ENCODE peak calls at places on chromosomes 7 and 10, in nine cellular contexts. M, P, G, S, D, J, F, Z and I are unnamed samples.

GRCh38 chr7:50793115-50793946 is 10.6 kb upstream of the GRB10 start:
- DNase-seq in J (no peak), Z (no peak), S (peak; percentile 70), G (peak; percentile 62), D (peak; percentile 63), F (peak; percentile 34), M (peak; percentile 73), P (peak; percentile 33), I (peak; percentile 63)

GRCh38 chr7:2099036-2099957 is 133.4 kb downstream of the MAD1L1 start:
- DNase-seq in M (no peak), G (no peak), F (peak; percentile 44), J (no peak), Z (no peak), S (no peak), P (no peak), D (no peak), I (no peak)

GRCh38 chr10:23359692-23360380 is 15.2 kb upstream of the C10orf67 start:
- DNase-seq in D (no peak), P (no peak), J (no peak), Z (no peak), G (no peak), F (no peak), M (no peak), S (no peak), I (no peak)

GRCh38 chr7:12423355-12423994 is 19.8 kb upstream of the VWDE start:
- DNase-seq in J (no peak), P (no peak), Z (no peak), M (no peak), G (no peak), D (peak; percentile 38), F (no peak), S (no peak), I (no peak)

GRCh38 chr10:974785-975074 is 13.5 kb upstream of the GTPBP4 start:
- DNase-seq in Z (no peak), G (peak; percentile 29), M (no peak), D (no peak), S (no peak), F (no peak), J (no peak), P (no peak), I (no peak)

GRCh38 chr10:25901199-25901598 is 32.8 kb upstream of the MYO3A start:
- DNase-seq in M (no peak), S (no peak), J (no peak), D (no peak), Z (no peak), P (no peak), F (no peak), G (no peak), I (no peak)

GRCh38 chr10:89937494-89937893 is 236.1 kb downstream of the KIF20B start:
- DNase-seq in J (no peak), Z (no peak), S (no peak), M (no peak), P (no peak), G (no peak), D (no peak), F (no peak), I (no peak)

GRCh38 chr10:105071980-105072379 is 430.9 kb downstream of the SORCS3 start:
- DNase-seq in D (no peak), J (no peak), M (no peak), G (no peak), F (no peak), Z (no peak), P (no peak), S (no peak), I (no peak)

GRCh38 chr10:77673515-77674140 is 36.0 kb upstream of the KCNMA1 start:
- DNase-seq in F (no peak), D (no peak), J (no peak), S (no peak), G (no peak), Z (no peak), M (no peak), P (no peak), I (no peak)

GRCh38 chr7:136687693-136688322 is 180.6 kb upstream of the CHRM2 start:
- DNase-seq in M (no peak), P (peak; percentile 15), Z (peak; percentile 7), S (no peak), J (no peak), D (peak; percentile 24), G (no peak), F (peak; percentile 56), I (no peak)

GRCh38 chr10:69352569-69353264 is 64.0 kb downstream of the TACR2 start:
- DNase-seq in M (no peak), P (no peak), F (no peak), Z (no peak), S (no peak), J (no peak), D (no peak), G (no peak), I (no peak)

GRCh38 chr10:125107166-125107949 is 53.0 kb downstream of the CTBP2 start:
- DNase-seq in Z (no peak), D (no peak), S (peak; percentile 43), J (no peak), M (no peak), G (no peak), P (no peak), F (no peak), I (no peak)

GRCh38 chr7:149284343-149284742 is 22.3 kb downstream of the ZNF783 start:
- DNase-seq in G (no peak), S (no peak), M (peak; percentile 18), D (no peak), P (no peak), J (no peak), F (no peak), Z (no peak), I (no peak)

GRCh38 chr10:125190961-125191360 is 30.6 kb upstream of the CTBP2 start:
- DNase-seq in F (no peak), Z (no peak), P (no peak), M (no peak), D (no peak), G (no peak), S (no peak), J (no peak), I (no peak)

GRCh38 chr7:155685791-155686160 is 41.3 kb downstream of the RBM33 start:
- DNase-seq in M (no peak), G (no peak), Z (no peak), J (no peak), F (no peak), D (no peak), P (no peak), S (no peak), I (no peak)

GRCh38 chr7:33905389-33906032 is at the start of gene BMPER:
- DNase-seq in G (peak; percentile 59), F (peak; percentile 38), D (peak; percentile 47), M (peak; percentile 13), J (no peak), Z (no peak), S (peak; percentile 49), P (no peak), I (no peak)

GRCh38 chr7:47045592-47045991 is 536.3 kb downstream of the TNS3 start:
- DNase-seq in P (no peak), D (no peak), M (no peak), Z (no peak), G (no peak), S (no peak), J (no peak), F (no peak), I (no peak)

GRCh38 chr7:3564231-3564630 is 263.2 kb downstream of the SDK1 start:
- DNase-seq in G (no peak), S (no peak), J (no peak), P (no peak), M (no peak), F (no peak), Z (no peak), D (no peak), I (no peak)

DNA sequence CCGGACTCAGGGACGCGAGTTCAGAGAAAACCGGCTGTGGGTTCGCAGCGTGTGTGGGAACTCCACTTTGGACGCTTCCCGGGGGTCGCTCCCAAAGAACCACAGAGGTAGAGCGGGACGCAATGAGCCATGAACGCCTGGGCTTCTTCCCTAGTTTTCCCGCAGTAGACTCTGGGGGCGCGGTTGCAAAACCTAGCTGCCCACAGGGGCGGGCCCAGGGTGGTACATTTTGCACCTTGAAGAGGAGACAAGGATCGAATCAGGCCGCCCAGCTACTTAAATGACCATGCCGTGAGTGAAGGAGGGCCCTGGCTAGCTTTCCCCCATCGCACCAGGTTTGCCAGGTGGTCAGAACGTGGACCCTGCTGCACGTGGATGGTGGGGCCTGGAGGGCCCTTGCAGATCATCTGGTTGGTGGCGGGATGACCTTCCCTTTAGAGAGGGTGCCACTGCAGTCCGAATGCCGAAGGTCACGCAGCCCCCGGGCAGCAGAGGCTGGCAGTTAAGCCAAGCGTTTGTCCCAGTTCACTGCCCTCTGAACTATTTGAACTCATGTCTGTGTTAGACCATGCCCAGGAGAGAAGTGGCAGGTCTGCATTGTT is 568 bp upstream of the SHTN1 start:
- DNase-seq in P (no peak), D (peak; percentile 74), F (peak; percentile 52), M (peak; percentile 9), Z (peak; percentile 37), S (no peak), G (peak; percentile 68), J (peak; percentile 54), I (no peak)
- TF ChIP-seq POLR2A in P (no peak), D (no peak), F (no peak), M (no peak), Z (no peak), S (no peak), G (no peak), J (no peak), I (no peak)

GRCh38 chr10:80410122-80410521 is 1.8 kb downstream of the PRXL2A start:
- DNase-seq in Z (no peak), F (no peak), D (no peak), P (no peak), M (peak; percentile 66), G (peak; percentile 14), J (no peak), S (no peak), I (no peak)
- TF ChIP-seq POLR2A in Z (no peak), F (no peak), D (no peak), P (no peak), M (no peak), G (no peak), J (no peak), S (no peak), I (no peak)

GRCh38 chr7:118563311-118563710 is 338.8 kb downstream of the ANKRD7 start:
- DNase-seq in G (no peak), J (no peak), Z (no peak), D (no peak), P (no peak), M (no peak), S (no peak), F (no peak), I (no peak)
- TF ChIP-seq POLR2A in G (no peak), J (no peak), Z (no peak), D (no peak), P (no peak), M (no peak), S (no peak), F (no peak), I (no peak)

DNA sequence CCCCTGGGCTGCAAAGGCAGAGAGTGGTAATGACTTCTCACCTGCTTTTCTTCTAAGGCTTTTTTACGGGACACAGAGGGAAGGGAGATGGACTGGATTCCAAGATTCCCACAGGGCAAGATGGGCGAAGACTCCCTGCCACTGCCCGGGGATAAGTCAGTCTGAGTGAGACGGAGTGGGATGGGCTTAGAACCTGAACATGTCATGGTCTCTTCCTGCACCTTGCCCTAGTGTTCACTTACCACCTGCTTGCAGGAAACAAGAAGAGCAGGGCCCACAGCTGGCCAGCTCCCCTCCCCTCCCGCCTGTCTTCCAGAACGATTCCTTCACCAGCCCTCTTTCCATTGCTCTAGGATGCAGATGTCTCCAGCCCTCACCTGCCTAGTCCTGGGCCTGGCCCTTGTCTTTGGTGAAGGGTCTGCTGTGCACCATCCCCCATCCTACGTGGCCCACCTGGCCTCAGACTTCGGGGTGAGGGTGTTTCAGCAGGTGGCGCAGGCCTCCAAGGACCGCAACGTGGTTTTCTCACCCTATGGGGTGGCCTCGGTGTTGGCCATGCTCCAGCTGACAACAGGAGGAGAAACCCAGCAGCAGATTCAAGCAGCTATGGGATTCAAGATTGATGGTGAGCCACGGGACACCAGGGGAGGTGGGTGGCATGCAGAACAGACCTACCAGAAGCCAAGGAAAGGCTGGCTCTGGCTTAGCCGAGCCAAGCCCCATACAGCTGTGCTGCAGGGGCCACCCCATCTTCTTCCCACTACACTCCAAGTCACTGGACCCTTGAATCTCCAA is 1.3 kb downstream of the SERPINE1 start:
- DNase-seq in J (no peak), Z (no peak), P (no peak), G (no peak), S (no peak), M (no peak), F (no peak), D (no peak), I (no peak)
- TF ChIP-seq POLR2A in J (no peak), Z (no peak), P (no peak), G (no peak), S (no peak), M (no peak), F (no peak), D (no peak), I (no peak)